ENCODE peak calls at places on chromosomes 2 and 18, in eight cellular contexts. J, C, U, W, F, H, K and N are unnamed samples.

GRCh38 chr2:217412721-217413120 is 552.9 kb upstream of the TNP1 start:
- DNase-seq in J (no peak), C (no peak), U (no peak), W (no peak), F (no peak), H (no peak), K (no peak), N (no peak)

GRCh38 chr18:36735130-36735529 is 93.7 kb downstream of the TPGS2 start:
- DNase-seq in J (no peak), C (no peak), U (no peak), W (peak; percentile 70), F (no peak), H (no peak), K (no peak), N (no peak)

GRCh38 chr2:170341684-170342631 is 164.0 kb downstream of the MYO3B start:
- DNase-seq in J (no peak), C (no peak), U (no peak), W (no peak), F (no peak), H (no peak), K (no peak), N (no peak)

GRCh38 chr2:101793277-101793969 is 95.9 kb downstream of the MAP4K4 start:
- DNase-seq in J (no peak), C (peak; percentile 30), U (no peak), W (no peak), F (peak; percentile 35), H (no peak), K (no peak), N (no peak)

GRCh38 chr2:54161660-54162059 is 46.2 kb downstream of the ACYP2 start:
- DNase-seq in J (no peak), C (no peak), U (no peak), W (no peak), F (no peak), H (no peak), K (peak; percentile 15), N (no peak)

GRCh38 chr2:203498161-203498560 is 36.9 kb downstream of the RAPH1 start:
- DNase-seq in J (no peak), C (peak; percentile 74), U (no peak), W (no peak), F (no peak), H (no peak), K (peak; percentile 89), N (peak; percentile 76)

GRCh38 chr2:84782717-84783442 is 98.0 kb downstream of the TRABD2A start:
- DNase-seq in J (no peak), C (no peak), U (no peak), W (no peak), F (no peak), H (no peak), K (peak; percentile 17), N (no peak)

GRCh38 chr2:127498386-127498785 is 27.9 kb downstream of the IWS1 start:
- DNase-seq in J (no peak), C (peak; percentile 15), U (no peak), W (no peak), F (no peak), H (no peak), K (peak; percentile 81), N (no peak)

GRCh38 chr2:110993557-110994231 is 127.0 kb upstream of the BCL2L11 start:
- DNase-seq in J (no peak), C (no peak), U (no peak), W (no peak), F (no peak), H (no peak), K (no peak), N (no peak)

GRCh38 chr2:230226090-230226551 is 585 bp downstream of the SP140 start:
- DNase-seq in J (no peak), C (no peak), U (peak; percentile 76), W (no peak), F (no peak), H (no peak), K (no peak), N (no peak)

GRCh38 chr2:201183373-201183742 is 417 bp downstream of the CASP10 start:
- DNase-seq in J (no peak), C (no peak), U (no peak), W (no peak), F (no peak), H (no peak), K (no peak), N (no peak)

GRCh38 chr2:15588329-15588919 is 3.2 kb upstream of the DDX1 start:
- DNase-seq in J (peak; percentile 44), C (peak; percentile 71), U (no peak), W (peak; percentile 86), F (peak; percentile 41), H (peak; percentile 50), K (peak; percentile 54), N (peak; percentile 53)

GRCh38 chr2:27448381-27448780 is 6.2 kb downstream of the KRTCAP3 start:
- DNase-seq in J (no peak), C (no peak), U (no peak), W (no peak), F (no peak), H (no peak), K (no peak), N (no peak)

GRCh38 chr2:33195891-33196290 is 249.1 kb downstream of the LTBP1 start:
- DNase-seq in J (no peak), C (no peak), U (no peak), W (no peak), F (no peak), H (no peak), K (no peak), N (no peak)

GRCh38 chr2:113103958-113104627 is 23.3 kb upstream of the IL1RN start:
- DNase-seq in J (no peak), C (no peak), U (no peak), W (no peak), F (no peak), H (no peak), K (no peak), N (no peak)

GRCh38 chr2:231483398-231484329 is 19.4 kb upstream of the NCL start:
- DNase-seq in J (no peak), C (no peak), U (no peak), W (peak; percentile 57), F (peak; percentile 58), H (no peak), K (no peak), N (no peak)

GRCh38 chr2:236512902-236513433 is 56.7 kb upstream of the ACKR3 start:
- DNase-seq in J (peak; percentile 51), C (peak; percentile 47), U (peak; percentile 45), W (peak; percentile 79), F (peak; percentile 57), H (peak; percentile 39), K (peak; percentile 34), N (peak; percentile 22)

GRCh38 chr2:122598784-122599183 is 843.3 kb downstream of the TSN start:
- DNase-seq in J (no peak), C (no peak), U (no peak), W (no peak), F (no peak), H (no peak), K (no peak), N (no peak)

GRCh38 chr2:207504513-207505171 is 25.1 kb upstream of the CREB1 start:
- DNase-seq in J (peak; percentile 13), C (no peak), U (no peak), W (no peak), F (peak; percentile 15), H (no peak), K (peak; percentile 70), N (no peak)

GRCh38 chr2:23606968-23607367 is 222.0 kb downstream of the KLHL29 start:
- DNase-seq in J (no peak), C (no peak), U (no peak), W (no peak), F (no peak), H (no peak), K (peak; percentile 82), N (no peak)

DNA sequence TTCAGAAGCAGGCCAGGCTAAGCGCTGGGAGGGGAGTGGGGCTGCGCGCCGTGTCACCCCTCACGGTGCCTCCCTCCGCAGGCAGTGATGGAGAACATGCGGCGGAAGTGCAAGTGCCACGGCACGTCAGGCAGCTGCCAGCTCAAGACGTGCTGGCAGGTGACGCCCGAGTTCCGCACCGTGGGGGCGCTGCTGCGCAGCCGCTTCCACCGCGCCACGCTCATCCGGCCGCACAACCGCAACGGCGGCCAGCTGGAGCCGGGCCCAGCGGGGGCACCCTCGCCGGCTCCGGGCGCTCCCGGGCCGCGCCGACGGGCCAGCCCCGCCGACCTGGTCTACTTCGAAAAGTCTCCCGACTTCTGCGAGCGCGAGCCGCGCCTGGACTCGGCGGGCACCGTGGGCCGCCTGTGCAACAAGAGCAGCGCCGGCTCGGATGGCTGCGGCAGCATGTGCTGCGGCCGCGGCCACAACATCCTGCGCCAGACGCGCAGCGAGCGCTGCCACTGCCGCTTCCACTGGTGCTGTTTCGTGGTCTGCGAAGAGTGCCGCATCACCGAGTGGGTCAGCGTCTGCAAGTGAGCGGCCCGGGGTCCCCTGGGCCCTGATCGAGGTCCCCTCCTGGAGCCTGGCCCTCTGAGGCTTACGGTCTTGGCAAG is 12.2 kb downstream of the WNT10A start:
- DNase-seq in J (peak; percentile 68), C (peak; percentile 64), U (peak; percentile 80), W (peak; percentile 79), F (peak; percentile 72), H (peak; percentile 58), K (peak; percentile 45), N (peak; percentile 56)
- TF ChIP-seq POLR2A in J (no peak), C (no peak), U (peak; percentile 70), W (no peak), F (no peak), H (no peak), K (no peak), N (no peak)

GRCh38 chr2:17539596-17539992 is 902 bp upstream of the VSNL1 start:
- DNase-seq in J (no peak), C (no peak), U (no peak), W (no peak), F (peak; percentile 12), H (no peak), K (no peak), N (peak; percentile 62)
- TF ChIP-seq POLR2A in J (no peak), C (no peak), U (no peak), W (no peak), F (no peak), H (no peak), K (no peak), N (no peak)

DNA sequence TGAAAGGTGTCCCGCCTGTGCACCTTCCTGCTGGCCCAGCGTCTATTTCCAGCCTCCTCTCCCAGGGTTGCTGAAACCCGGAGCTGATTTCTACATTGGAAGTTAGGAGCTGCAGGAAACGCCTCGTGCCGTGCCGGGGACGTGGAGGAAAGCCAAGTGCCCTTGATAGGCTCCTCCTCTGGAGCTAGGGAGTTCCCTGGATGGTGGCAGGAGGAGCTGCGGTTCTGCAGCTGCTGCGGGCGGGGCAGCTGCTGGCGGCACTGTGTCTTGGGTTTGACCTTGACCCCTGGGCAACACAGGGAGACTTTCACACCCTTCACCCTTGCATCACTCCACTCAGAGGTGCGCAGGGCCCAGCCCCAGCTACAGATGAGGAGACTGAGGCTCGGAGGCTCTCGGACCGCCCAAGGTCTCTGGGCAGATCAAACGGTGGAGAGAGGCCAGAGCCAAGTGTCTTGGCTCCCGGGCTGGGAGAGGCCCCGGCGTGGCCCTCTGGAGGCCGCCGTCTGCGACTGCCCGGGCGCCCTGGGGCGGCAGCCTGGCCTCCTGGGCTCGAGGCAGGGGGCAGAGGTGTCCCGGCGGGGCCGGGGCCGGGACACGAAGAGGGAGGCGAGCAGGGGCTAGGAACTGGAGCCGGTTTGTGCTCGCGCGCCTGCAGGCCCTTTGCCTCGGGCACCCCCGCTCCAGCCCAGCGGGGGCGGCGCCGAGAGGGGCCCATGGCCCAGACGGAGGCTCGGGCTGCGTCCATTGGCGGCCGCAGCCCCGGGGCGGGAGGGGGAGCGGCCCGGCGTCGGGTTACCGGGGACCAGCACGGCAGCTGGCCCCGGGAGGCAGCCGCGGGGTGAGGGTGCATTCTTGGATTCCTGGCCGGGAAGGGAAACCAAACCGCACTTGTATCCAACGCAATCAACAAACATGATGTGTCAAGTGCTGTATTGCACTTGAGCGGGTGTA is 129.7 kb upstream of the SLC1A4 start:
- DNase-seq in J (peak; percentile 87), C (peak; percentile 83), U (no peak), W (peak; percentile 97), F (peak; percentile 86), H (peak; percentile 92), K (peak; percentile 87), N (peak; percentile 63)
- TF ChIP-seq POLR2A in J (no peak), C (peak; percentile 59), U (peak; percentile 40), W (peak; percentile 49), F (no peak), H (peak; percentile 68), K (no peak), N (peak; percentile 46)

GRCh38 chr2:232543491-232543890 is 4.0 kb downstream of the CHRNG start:
- DNase-seq in J (no peak), C (no peak), U (no peak), W (no peak), F (no peak), H (no peak), K (no peak), N (no peak)
- TF ChIP-seq POLR2A in J (no peak), C (no peak), U (peak; percentile 3), W (no peak), F (no peak), H (no peak), K (no peak), N (no peak)